ENCODE peak calls at places on chromosomes 4 and X, in six cellular contexts. Y is NCI-H146; C is A549; M is stimulated activated CD8-positive, alpha-beta memory T cell treated with anti-CD3 and anti-CD28 coated beads, Interleukin-4, amount 100 ng/mL, for 24 hours; F is NCI-H1436; Q is hippocampal formation. P is an unnamed sample.

GRCh38 chrX:75746891-75747639 is 38.0 kb downstream of the MAGEE2 start:
- DNase-seq in Y (peak; percentile 27), C (peak; percentile 4), M (peak; percentile 11), F (no peak), Q (peak; percentile 1), P (peak; percentile 42)

GRCh38 chrX:32987139-32987538 is 224.2 kb downstream of the DMD start:
- DNase-seq in Y (no peak), C (no peak), M (no peak), F (no peak), Q (no peak), P (no peak)

GRCh38 chr4:142719854-142720541 is 126.1 kb downstream of the INPP4B start:
- DNase-seq in Y (no peak), C (peak; percentile 6), M (no peak), F (no peak), Q (no peak), P (no peak)

GRCh38 chr4:168744021-168744420 is 247.2 kb downstream of the PALLD start:
- DNase-seq in Y (no peak), C (peak; percentile 13), M (no peak), F (no peak), Q (no peak), P (no peak)

GRCh38 chr4:148335133-148335532 is 107.1 kb downstream of the NR3C2 start:
- DNase-seq in Y (no peak), C (no peak), M (no peak), F (no peak), Q (no peak), P (no peak)

GRCh38 chr4:2069161-2069971 is 10.2 kb downstream of the NAT8L start:
- DNase-seq in Y (no peak), C (no peak), M (no peak), F (no peak), Q (no peak), P (no peak)

GRCh38 chr4:25676221-25676620 is 20.6 kb downstream of the SLC34A2 start:
- DNase-seq in Y (no peak), C (no peak), M (no peak), F (no peak), Q (no peak), P (no peak)

GRCh38 chrX:76555816-76556215 is 128.3 kb downstream of the MAGEE1 start:
- DNase-seq in Y (no peak), C (peak; percentile 2), M (no peak), F (no peak), Q (no peak), P (no peak)

GRCh38 chrX:133151320-133151719 is 54.4 kb upstream of the USP26 start:
- DNase-seq in Y (no peak), C (no peak), M (no peak), F (no peak), Q (no peak), P (no peak)